ENCODE peak calls at places on chromosomes 12 and 14, in four cellular contexts. B is left ventricle myocardium inferior, O is H1, G is heart right ventricle. T is an unnamed sample. For H3K4me1, the result is how much of the 10 kb centered on the place peaks cover.

GRCh38 chr12:5745251-5745888 is 199.7 kb downstream of the ANO2 start:
- DNase-seq in G (peak), B (peak), O (peak), T (peak)

GRCh38 chr12:27549231-27549800 is 25.3 kb downstream of the PPFIBP1 start:
- DNase-seq in G (no peak), O (no peak), B (no peak), T (no peak)

GRCh38 chr14:94914191-94914590 is 144.3 kb upstream of the GSC start:
- DNase-seq in O (no peak), G (no peak), B (no peak), T (no peak)

GRCh38 chr14:76872796-76873432 is 46.7 kb downstream of the LRRC74A start:
- DNase-seq in B (peak), O (no peak), G (peak), T (peak)

GRCh38 chr12:48980389-48980952 is 2.3 kb downstream of the WNT1 start:
- DNase-seq in B (no peak), G (no peak), O (no peak), T (peak)

GRCh38 chr14:92866181-92866752 is 56.7 kb upstream of the CHGA start:
- DNase-seq in G (no peak), B (no peak), O (no peak), T (no peak)

GRCh38 chr14:77003960-77004710 is 24.4 kb downstream of the IRF2BPL start:
- DNase-seq in O (no peak), B (no peak), G (no peak), T (no peak)

GRCh38 chr14:71553779-71554178 is 378.4 kb upstream of the RGS6 start:
- DNase-seq in G (no peak), O (no peak), B (no peak), T (no peak)

GRCh38 chr12:4107436-4107878 is 166.1 kb upstream of the CCND2 start:
- DNase-seq in O (peak), B (no peak), G (no peak), T (no peak)

GRCh38 chr14:63777024-63777423 is 49.2 kb upstream of the SGPP1 start:
- DNase-seq in B (no peak), G (no peak), O (no peak), T (no peak)

GRCh38 chr12:77064891-77065360 is 443 bp downstream of the E2F7 start:
- DNase-seq in B (no peak), G (no peak), O (no peak), T (no peak)

GRCh38 chr14:104383088-104383805 is 196.3 kb upstream of the C14orf180 start:
- DNase-seq in B (no peak), G (no peak), O (no peak), T (no peak)

GRCh38 chr12:89693639-89694202 is 14.9 kb downstream of the ATP2B1 start:
- DNase-seq in B (no peak), O (no peak), G (no peak), T (no peak)
- H3K4me1 ChIP-seq in B (under half), O (under half), G (under half), T (under half)

GRCh38 chr14:91358654-91359210 is 58.9 kb downstream of the CCDC88C start:
- DNase-seq in B (no peak), G (no peak), O (no peak), T (no peak)

GRCh38 chr14:91354979-91355685 is 62.5 kb downstream of the CCDC88C start:
- DNase-seq in O (peak), B (no peak), G (no peak), T (no peak)

GRCh38 chr14:91357272-91357671 is 60.3 kb downstream of the CCDC88C start:
- DNase-seq in G (no peak), B (no peak), O (no peak), T (no peak)

GRCh38 chr14:91356218-91356763 is 61.3 kb downstream of the CCDC88C start:
- DNase-seq in B (no peak), O (no peak), G (no peak), T (no peak)

GRCh38 chr14:91357731-91358319 is 59.8 kb downstream of the CCDC88C start:
- DNase-seq in O (no peak), B (no peak), G (no peak), T (peak)
- H3K4me1 ChIP-seq in O (under half), B (under half), G (under half), T (under half)

GRCh38 chr14:54790092-54790491 is 112.5 kb downstream of the GCH1 start:
- DNase-seq in G (no peak), B (no peak), O (no peak), T (no peak)
- H3K4me1 ChIP-seq in G (under half), B (under half), O (under half), T (under half)

GRCh38 chr12:108642269-108642870 is 8.7 kb upstream of the SELPLG start:
- DNase-seq in G (no peak), O (no peak), B (no peak), T (no peak)
- H3K4me1 ChIP-seq in G (under half), O (under half), B (half or more), T (under half)

GRCh38 chr12:93018610-93019009 is 89.5 kb upstream of the EEA1 start:
- DNase-seq in B (no peak), O (no peak), G (no peak), T (no peak)

GRCh38 chr12:93019911-93020224 is 90.8 kb upstream of the EEA1 start:
- DNase-seq in O (no peak), B (no peak), G (no peak), T (no peak)

GRCh38 chr12:93019240-93019910 is 90.3 kb upstream of the EEA1 start:
- DNase-seq in O (no peak), B (no peak), G (no peak), T (no peak)

GRCh38 chr12:93015970-93016751 is 87.1 kb upstream of the EEA1 start:
- DNase-seq in G (no peak), O (no peak), B (no peak), T (no peak)

GRCh38 chr12:93016752-93017350 is 87.8 kb upstream of the EEA1 start:
- DNase-seq in B (no peak), O (no peak), G (no peak), T (no peak)
- H3K4me1 ChIP-seq in B (under half), O (under half), G (under half), T (under half)

DNA sequence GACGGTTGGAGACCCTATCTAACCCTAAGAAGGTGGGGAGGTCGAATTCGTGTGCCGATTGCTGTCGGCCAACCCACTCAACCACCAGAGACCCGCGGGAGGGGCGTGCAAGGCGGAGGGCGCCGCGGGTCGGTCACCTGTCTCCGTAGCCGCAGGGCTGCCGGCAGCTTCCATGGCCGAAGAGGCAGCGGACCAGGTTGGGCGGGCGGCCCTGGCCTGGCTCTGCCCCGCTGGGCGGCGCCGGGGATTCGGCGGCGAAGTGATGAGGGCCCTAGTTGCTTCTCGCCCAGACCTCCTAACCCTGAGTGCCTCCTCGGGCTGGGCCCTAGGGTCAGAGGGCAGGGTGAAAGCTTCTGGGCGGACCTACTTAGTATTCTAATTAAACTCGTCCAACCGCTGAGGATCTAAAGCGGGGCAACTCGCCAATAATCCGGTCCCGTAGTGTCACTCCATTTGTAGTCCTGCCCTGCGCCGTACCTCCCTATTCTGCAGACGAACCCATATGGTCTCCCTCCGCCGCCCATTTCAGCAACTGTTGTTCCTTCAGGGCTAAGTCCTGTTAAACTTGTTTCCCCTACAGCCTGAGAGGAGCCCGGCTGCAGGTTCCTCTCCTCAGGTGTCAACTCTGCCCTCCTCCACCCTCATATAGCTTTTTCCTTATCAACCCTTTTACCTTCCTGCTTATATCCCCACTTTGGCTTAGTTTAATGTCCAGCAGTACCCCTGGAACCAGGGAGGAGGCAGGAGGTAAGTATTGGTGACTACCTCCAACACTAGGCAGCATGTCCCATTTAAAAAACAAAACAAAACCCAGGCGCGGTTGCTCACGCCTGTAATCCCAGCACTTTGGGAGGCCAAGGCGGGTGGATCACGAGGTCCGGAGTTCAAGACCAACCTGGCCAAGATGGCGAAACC is at the start of gene PYM1:
- DNase-seq in G (peak), O (peak), B (peak), T (peak)
- H3K4me1 ChIP-seq in G (under half), O (under half), B (half or more), T (under half)

GRCh38 chr12:122201381-122201780 is 2.1 kb upstream of the B3GNT4 start:
- DNase-seq in B (no peak), O (no peak), G (no peak), T (no peak)
- H3K4me1 ChIP-seq in B (under half), O (under half), G (under half), T (under half)

GRCh38 chr12:81723361-81723760 is 35.8 kb downstream of the PPFIA2 start:
- DNase-seq in G (no peak), B (no peak), O (no peak), T (no peak)

GRCh38 chr12:81722004-81722403 is 37.1 kb downstream of the PPFIA2 start:
- DNase-seq in B (no peak), G (no peak), O (no peak), T (no peak)

GRCh38 chr12:81729781-81730180 is 29.4 kb downstream of the PPFIA2 start:
- DNase-seq in O (no peak), G (no peak), B (no peak), T (no peak)

GRCh38 chr12:81726634-81727033 is 32.5 kb downstream of the PPFIA2 start:
- DNase-seq in B (no peak), G (no peak), O (no peak), T (no peak)

GRCh38 chr12:81727387-81727786 is 31.8 kb downstream of the PPFIA2 start:
- DNase-seq in G (no peak), B (no peak), O (no peak), T (no peak)
- H3K4me1 ChIP-seq in G (under half), B (under half), O (under half), T (under half)

GRCh38 chr14:35900741-35901140 is 74.6 kb downstream of the BRMS1L start:
- DNase-seq in G (no peak), B (no peak), O (no peak), T (no peak)
- H3K4me1 ChIP-seq in G (under half), B (under half), O (under half), T (under half)

T was measured in right lobe of liver.